ENCODE peak calls at places on chromosomes 5 and 9, in seven cellular contexts. One of them, this sample, is unnamed.
A peak's percentile ranks its signal among the peaks of the same experiment; 100 is the strongest.

GRCh38 chr5:126499742-126500396 is 76.7 kb downstream of the GRAMD2B start:
- DNase-seq in A549: no peak
- DNase-seq in CD4-positive, alpha-beta memory T cell: peak; percentile 64
- DNase-seq in body of pancreas: no peak
- DNase-seq in fibroblast of pulmonary artery: peak; percentile 39
- DNase-seq in bronchial epithelial cell: no peak
- DNase-seq in CD8-positive, alpha-beta memory T cell: no peak
- DNase-seq in this sample: no peak

GRCh38 chr5:61332369-61332745 is 299 bp downstream of the ZSWIM6 start:
- DNase-seq in CD4-positive, alpha-beta memory T cell: peak; percentile 55
- DNase-seq in bronchial epithelial cell: no peak
- DNase-seq in A549: no peak
- DNase-seq in CD8-positive, alpha-beta memory T cell: peak; percentile 27
- DNase-seq in fibroblast of pulmonary artery: peak; percentile 32
- DNase-seq in body of pancreas: peak; percentile 53
- DNase-seq in this sample: no peak

GRCh38 chr5:45532826-45533624 is 163.2 kb downstream of the HCN1 start:
- DNase-seq in body of pancreas: no peak
- DNase-seq in A549: no peak
- DNase-seq in bronchial epithelial cell: no peak
- DNase-seq in CD4-positive, alpha-beta memory T cell: no peak
- DNase-seq in fibroblast of pulmonary artery: no peak
- DNase-seq in CD8-positive, alpha-beta memory T cell: no peak
- DNase-seq in this sample: no peak

GRCh38 chr9:16619341-16619740 is 251.1 kb downstream of the BNC2 start:
- DNase-seq in body of pancreas: no peak
- DNase-seq in CD8-positive, alpha-beta memory T cell: no peak
- DNase-seq in bronchial epithelial cell: no peak
- DNase-seq in CD4-positive, alpha-beta memory T cell: no peak
- DNase-seq in A549: no peak
- DNase-seq in fibroblast of pulmonary artery: no peak
- DNase-seq in this sample: no peak

GRCh38 chr5:10133830-10134229 is 115.9 kb downstream of the ATPSCKMT start:
- DNase-seq in CD8-positive, alpha-beta memory T cell: no peak
- DNase-seq in bronchial epithelial cell: no peak
- DNase-seq in CD4-positive, alpha-beta memory T cell: no peak
- DNase-seq in fibroblast of pulmonary artery: peak; percentile 13
- DNase-seq in body of pancreas: no peak
- DNase-seq in A549: no peak
- DNase-seq in this sample: no peak

GRCh38 chr5:180208435-180209081 is 453 bp downstream of the RASGEF1C start:
- DNase-seq in body of pancreas: peak; percentile 35
- DNase-seq in CD8-positive, alpha-beta memory T cell: no peak
- DNase-seq in fibroblast of pulmonary artery: no peak
- DNase-seq in bronchial epithelial cell: no peak
- DNase-seq in A549: peak; percentile 61
- DNase-seq in CD4-positive, alpha-beta memory T cell: no peak
- DNase-seq in this sample: no peak

GRCh38 chr9:20684865-20685696 is 1.0 kb downstream of the FOCAD start:
- DNase-seq in fibroblast of pulmonary artery: peak; percentile 87
- DNase-seq in CD8-positive, alpha-beta memory T cell: no peak
- DNase-seq in CD4-positive, alpha-beta memory T cell: no peak
- DNase-seq in bronchial epithelial cell: peak; percentile 92
- DNase-seq in A549: peak; percentile 7
- DNase-seq in body of pancreas: no peak
- DNase-seq in this sample: peak; percentile 25

GRCh38 chr5:173302546-173303155 is 25.6 kb downstream of the STC2 start:
- DNase-seq in CD8-positive, alpha-beta memory T cell: no peak
- DNase-seq in body of pancreas: peak; percentile 50
- DNase-seq in CD4-positive, alpha-beta memory T cell: no peak
- DNase-seq in A549: peak; percentile 69
- DNase-seq in bronchial epithelial cell: peak; percentile 78
- DNase-seq in fibroblast of pulmonary artery: peak; percentile 43
- DNase-seq in this sample: no peak

GRCh38 chr5:14097998-14098471 is 45.1 kb upstream of the TRIO start:
- DNase-seq in bronchial epithelial cell: no peak
- DNase-seq in fibroblast of pulmonary artery: peak; percentile 47
- DNase-seq in CD4-positive, alpha-beta memory T cell: no peak
- DNase-seq in CD8-positive, alpha-beta memory T cell: no peak
- DNase-seq in body of pancreas: no peak
- DNase-seq in A549: no peak
- DNase-seq in this sample: peak; percentile 91

GRCh38 chr5:5351288-5352089 is 71.0 kb upstream of the ICE1 start:
- DNase-seq in bronchial epithelial cell: no peak
- DNase-seq in CD8-positive, alpha-beta memory T cell: no peak
- DNase-seq in fibroblast of pulmonary artery: no peak
- DNase-seq in body of pancreas: no peak
- DNase-seq in CD4-positive, alpha-beta memory T cell: no peak
- DNase-seq in A549: peak; percentile 58
- DNase-seq in this sample: no peak

GRCh38 chr5:124910354-124911016 is 164.0 kb upstream of the ZNF608 start:
- DNase-seq in CD8-positive, alpha-beta memory T cell: no peak
- DNase-seq in bronchial epithelial cell: no peak
- DNase-seq in fibroblast of pulmonary artery: no peak
- DNase-seq in A549: no peak
- DNase-seq in CD4-positive, alpha-beta memory T cell: no peak
- DNase-seq in body of pancreas: no peak
- DNase-seq in this sample: no peak

GRCh38 chr9:129143031-129143441 is 31.8 kb downstream of the PTPA start:
- DNase-seq in bronchial epithelial cell: peak; percentile 76
- DNase-seq in fibroblast of pulmonary artery: peak; percentile 97
- DNase-seq in body of pancreas: peak; percentile 92
- DNase-seq in A549: peak; percentile 92
- DNase-seq in CD4-positive, alpha-beta memory T cell: peak; percentile 64
- DNase-seq in CD8-positive, alpha-beta memory T cell: peak; percentile 70
- DNase-seq in this sample: peak; percentile 72
- H3K4me3 ChIP-seq in bronchial epithelial cell: no peak overlapping the region
- H3K4me3 ChIP-seq in fibroblast of pulmonary artery: peak overlapping the region; percentile 20
- H3K4me3 ChIP-seq in body of pancreas: no peak overlapping the region
- H3K4me3 ChIP-seq in A549: no peak overlapping the region
- H3K4me3 ChIP-seq in CD4-positive, alpha-beta memory T cell: no peak overlapping the region
- H3K4me3 ChIP-seq in CD8-positive, alpha-beta memory T cell: no peak overlapping the region
- H3K4me3 ChIP-seq in this sample: peak overlapping the region; percentile 18

DNA sequence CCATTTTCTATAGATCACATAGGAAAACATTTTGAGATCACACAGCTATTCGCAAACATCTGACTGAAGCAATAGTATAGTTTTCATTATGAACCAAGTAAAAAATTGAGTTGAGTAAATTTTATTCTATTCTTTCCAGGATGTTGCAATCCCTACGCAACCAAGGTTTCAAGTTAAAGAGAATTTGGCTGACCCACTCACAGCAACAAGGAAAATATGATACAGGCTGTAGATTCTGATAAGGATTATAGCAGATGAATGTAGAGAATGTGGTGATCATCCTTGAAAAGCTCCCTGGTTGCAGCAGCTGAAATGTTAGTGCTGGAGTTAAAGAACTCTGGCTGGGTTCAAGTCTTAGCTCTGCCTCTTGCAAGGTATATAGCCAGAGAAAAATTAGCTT is 4.7 kb downstream of the ABCA1 start:
- DNase-seq in body of pancreas: no peak
- DNase-seq in CD4-positive, alpha-beta memory T cell: no peak
- DNase-seq in fibroblast of pulmonary artery: peak; percentile 92
- DNase-seq in bronchial epithelial cell: no peak
- DNase-seq in CD8-positive, alpha-beta memory T cell: no peak
- DNase-seq in A549: no peak
- DNase-seq in this sample: no peak
- H3K4me3 ChIP-seq in body of pancreas: no peak overlapping the region
- H3K4me3 ChIP-seq in CD4-positive, alpha-beta memory T cell: no peak overlapping the region
- H3K4me3 ChIP-seq in fibroblast of pulmonary artery: no peak overlapping the region
- H3K4me3 ChIP-seq in bronchial epithelial cell: no peak overlapping the region
- H3K4me3 ChIP-seq in CD8-positive, alpha-beta memory T cell: no peak overlapping the region
- H3K4me3 ChIP-seq in A549: no peak overlapping the region
- H3K4me3 ChIP-seq in this sample: no peak overlapping the region

DNA sequence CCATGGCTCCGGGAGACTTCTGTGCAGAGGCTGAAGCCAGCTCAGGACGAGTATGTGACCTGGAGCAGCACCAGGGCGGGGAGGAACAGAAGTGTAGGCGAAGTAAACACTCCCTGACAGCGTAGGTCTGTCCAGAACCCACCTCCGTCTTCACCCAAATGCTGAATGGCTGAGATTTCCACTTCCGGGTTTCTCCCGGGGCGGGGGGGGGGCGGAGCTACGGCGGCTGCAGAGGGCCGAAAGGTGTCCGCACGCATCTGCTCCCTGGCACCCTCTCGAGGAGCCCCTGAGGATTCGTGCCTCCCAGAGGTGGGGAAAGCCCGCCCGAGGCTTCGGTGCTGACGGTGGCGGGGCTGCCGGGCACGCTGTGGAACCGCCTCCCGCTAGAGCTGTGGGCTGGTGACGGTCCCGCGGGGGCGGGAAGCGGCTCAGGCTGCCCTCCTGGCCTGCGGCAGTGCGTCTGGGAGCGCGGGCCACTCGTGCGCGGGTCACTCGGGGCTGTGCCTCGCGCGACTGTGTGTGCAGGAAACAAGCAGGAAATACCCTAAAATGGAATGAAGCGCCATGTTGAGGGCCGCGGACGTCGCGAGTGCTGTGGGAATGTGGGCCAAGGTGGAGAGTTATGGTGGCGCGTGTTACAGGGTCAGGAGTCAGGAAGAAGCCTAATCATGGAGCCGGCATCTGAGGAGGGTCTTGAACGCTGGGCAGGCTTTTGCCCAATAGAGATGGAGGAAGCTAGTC is 1425.4 kb downstream of the FOXD4L5 start:
- DNase-seq in A549: peak; percentile 30
- DNase-seq in bronchial epithelial cell: peak; percentile 1
- DNase-seq in CD8-positive, alpha-beta memory T cell: peak; percentile 38
- DNase-seq in fibroblast of pulmonary artery: peak; percentile 0
- DNase-seq in body of pancreas: peak; percentile 45
- DNase-seq in CD4-positive, alpha-beta memory T cell: peak; percentile 21
- DNase-seq in this sample: no peak
- H3K4me3 ChIP-seq in A549: peak overlapping the region; percentile 62
- H3K4me3 ChIP-seq in bronchial epithelial cell: peak overlapping the region; percentile 35
- H3K4me3 ChIP-seq in CD8-positive, alpha-beta memory T cell: no peak overlapping the region
- H3K4me3 ChIP-seq in fibroblast of pulmonary artery: no peak overlapping the region
- H3K4me3 ChIP-seq in body of pancreas: no peak overlapping the region
- H3K4me3 ChIP-seq in CD4-positive, alpha-beta memory T cell: no peak overlapping the region
- H3K4me3 ChIP-seq in this sample: peak overlapping the region; percentile 47

GRCh38 chr9:129346046-129346445 is 168.0 kb upstream of the IER5L start:
- DNase-seq in body of pancreas: no peak
- DNase-seq in A549: no peak
- DNase-seq in CD8-positive, alpha-beta memory T cell: no peak
- DNase-seq in bronchial epithelial cell: no peak
- DNase-seq in CD4-positive, alpha-beta memory T cell: no peak
- DNase-seq in fibroblast of pulmonary artery: no peak
- DNase-seq in this sample: no peak
- H3K4me3 ChIP-seq in body of pancreas: no peak overlapping the region
- H3K4me3 ChIP-seq in A549: no peak overlapping the region
- H3K4me3 ChIP-seq in CD8-positive, alpha-beta memory T cell: no peak overlapping the region
- H3K4me3 ChIP-seq in bronchial epithelial cell: no peak overlapping the region
- H3K4me3 ChIP-seq in CD4-positive, alpha-beta memory T cell: no peak overlapping the region
- H3K4me3 ChIP-seq in fibroblast of pulmonary artery: no peak overlapping the region
- H3K4me3 ChIP-seq in this sample: no peak overlapping the region

GRCh38 chr9:37040508-37041127 is 6.5 kb upstream of the PAX5 start:
- DNase-seq in A549: no peak
- DNase-seq in body of pancreas: no peak
- DNase-seq in CD4-positive, alpha-beta memory T cell: no peak
- DNase-seq in CD8-positive, alpha-beta memory T cell: no peak
- DNase-seq in bronchial epithelial cell: no peak
- DNase-seq in fibroblast of pulmonary artery: no peak
- DNase-seq in this sample: no peak
- H3K4me3 ChIP-seq in A549: no peak overlapping the region
- H3K4me3 ChIP-seq in body of pancreas: no peak overlapping the region
- H3K4me3 ChIP-seq in CD4-positive, alpha-beta memory T cell: no peak overlapping the region
- H3K4me3 ChIP-seq in CD8-positive, alpha-beta memory T cell: no peak overlapping the region
- H3K4me3 ChIP-seq in bronchial epithelial cell: no peak overlapping the region
- H3K4me3 ChIP-seq in fibroblast of pulmonary artery: no peak overlapping the region
- H3K4me3 ChIP-seq in this sample: no peak overlapping the region